ENCODE peak calls at places on chromosomes 5 and 9, in eight cellular contexts. One of them, this sample, is unnamed. For H3K4me1, the result is how much of the 10 kb centered on the place peaks cover.

GRCh38 chr5:176878906-176879662 is 20.1 kb downstream of the HK3 start:
- DNase-seq in neuronal stem cell: no peak
- DNase-seq in uterus: no peak
- DNase-seq in aorta: peak
- DNase-seq in PC-9: no peak
- DNase-seq in OCI-LY7: no peak
- DNase-seq in tibial artery: no peak
- DNase-seq in left lung: no peak
- DNase-seq in this sample: no peak

GRCh38 chr5:8813180-8813579 is 732.7 kb downstream of the SEMA5A start:
- DNase-seq in neuronal stem cell: no peak
- DNase-seq in uterus: no peak
- DNase-seq in aorta: no peak
- DNase-seq in PC-9: no peak
- DNase-seq in OCI-LY7: no peak
- DNase-seq in tibial artery: no peak
- DNase-seq in left lung: no peak
- DNase-seq in this sample: no peak

GRCh38 chr5:59041355-59041754 is 458.5 kb downstream of the RAB3C start:
- DNase-seq in neuronal stem cell: no peak
- DNase-seq in uterus: no peak
- DNase-seq in aorta: no peak
- DNase-seq in PC-9: no peak
- DNase-seq in OCI-LY7: no peak
- DNase-seq in tibial artery: no peak
- DNase-seq in left lung: no peak
- DNase-seq in this sample: no peak

GRCh38 chr5:153476767-153477166 is 13.7 kb upstream of the GRIA1 start:
- DNase-seq in neuronal stem cell: no peak
- DNase-seq in uterus: no peak
- DNase-seq in aorta: no peak
- DNase-seq in PC-9: no peak
- DNase-seq in OCI-LY7: no peak
- DNase-seq in tibial artery: no peak
- DNase-seq in left lung: no peak
- DNase-seq in this sample: no peak

GRCh38 chr5:123125172-123125508 is 36.1 kb downstream of the PRDM6 start:
- DNase-seq in neuronal stem cell: no peak
- DNase-seq in uterus: no peak
- DNase-seq in aorta: no peak
- DNase-seq in PC-9: no peak
- DNase-seq in OCI-LY7: no peak
- DNase-seq in tibial artery: no peak
- DNase-seq in left lung: no peak
- DNase-seq in this sample: no peak

GRCh38 chr5:134510970-134511795 is 14.3 kb upstream of the JADE2 start:
- DNase-seq in neuronal stem cell: no peak
- DNase-seq in uterus: no peak
- DNase-seq in aorta: peak
- DNase-seq in PC-9: peak
- DNase-seq in OCI-LY7: no peak
- DNase-seq in tibial artery: no peak
- DNase-seq in left lung: no peak
- DNase-seq in this sample: peak

GRCh38 chr9:132114102-132114707 is 34.5 kb upstream of the MED27 start:
- DNase-seq in neuronal stem cell: peak
- DNase-seq in uterus: no peak
- DNase-seq in aorta: peak
- DNase-seq in PC-9: peak
- DNase-seq in OCI-LY7: no peak
- DNase-seq in tibial artery: peak
- DNase-seq in left lung: peak
- DNase-seq in this sample: peak

GRCh38 chr5:40716000-40716399 is 36.3 kb downstream of the PTGER4 start:
- DNase-seq in neuronal stem cell: no peak
- DNase-seq in uterus: no peak
- DNase-seq in aorta: no peak
- DNase-seq in PC-9: no peak
- DNase-seq in OCI-LY7: no peak
- DNase-seq in tibial artery: no peak
- DNase-seq in left lung: no peak
- DNase-seq in this sample: peak

GRCh38 chr9:127707766-127708165 is 978 bp downstream of the CFAP157 start:
- DNase-seq in neuronal stem cell: no peak
- DNase-seq in uterus: no peak
- DNase-seq in aorta: no peak
- DNase-seq in PC-9: no peak
- DNase-seq in OCI-LY7: peak
- DNase-seq in tibial artery: no peak
- DNase-seq in left lung: no peak
- DNase-seq in this sample: no peak

GRCh38 chr9:91160599-91161464 is 200.9 kb downstream of the AUH start:
- DNase-seq in neuronal stem cell: no peak
- DNase-seq in uterus: no peak
- DNase-seq in aorta: no peak
- DNase-seq in PC-9: no peak
- DNase-seq in OCI-LY7: no peak
- DNase-seq in tibial artery: no peak
- DNase-seq in left lung: no peak
- DNase-seq in this sample: no peak

GRCh38 chr9:130933114-130934046 is 5.7 kb downstream of the FIBCD1 start:
- DNase-seq in neuronal stem cell: no peak
- DNase-seq in uterus: no peak
- DNase-seq in aorta: no peak
- DNase-seq in PC-9: peak
- DNase-seq in OCI-LY7: no peak
- DNase-seq in tibial artery: no peak
- DNase-seq in left lung: no peak
- DNase-seq in this sample: no peak

GRCh38 chr5:136021016-136021405 is 7.8 kb upstream of the TGFBI start:
- DNase-seq in neuronal stem cell: no peak
- DNase-seq in uterus: no peak
- DNase-seq in aorta: no peak
- DNase-seq in PC-9: no peak
- DNase-seq in OCI-LY7: no peak
- DNase-seq in tibial artery: no peak
- DNase-seq in left lung: no peak
- DNase-seq in this sample: no peak

GRCh38 chr9:18928711-18929110 is 104.3 kb downstream of the SAXO1 start:
- DNase-seq in neuronal stem cell: no peak
- DNase-seq in uterus: no peak
- DNase-seq in aorta: no peak
- DNase-seq in PC-9: no peak
- DNase-seq in OCI-LY7: no peak
- DNase-seq in tibial artery: no peak
- DNase-seq in left lung: no peak
- DNase-seq in this sample: no peak

GRCh38 chr9:127955294-127956015 is 17.8 kb upstream of the DPM2 start:
- DNase-seq in neuronal stem cell: no peak
- DNase-seq in uterus: no peak
- DNase-seq in aorta: no peak
- DNase-seq in PC-9: peak
- DNase-seq in OCI-LY7: peak
- DNase-seq in tibial artery: no peak
- DNase-seq in left lung: peak
- DNase-seq in this sample: no peak

GRCh38 chr5:171635028-171635427 is 150.6 kb upstream of the SMIM23 start:
- DNase-seq in neuronal stem cell: no peak
- DNase-seq in uterus: no peak
- DNase-seq in aorta: no peak
- DNase-seq in PC-9: no peak
- DNase-seq in OCI-LY7: no peak
- DNase-seq in tibial artery: no peak
- DNase-seq in left lung: no peak
- DNase-seq in this sample: no peak

GRCh38 chr5:151855701-151856100 is 69.0 kb downstream of the GLRA1 start:
- DNase-seq in neuronal stem cell: no peak
- DNase-seq in uterus: no peak
- DNase-seq in aorta: no peak
- DNase-seq in PC-9: no peak
- DNase-seq in OCI-LY7: no peak
- DNase-seq in tibial artery: no peak
- DNase-seq in left lung: no peak
- DNase-seq in this sample: no peak
- H3K4me3 ChIP-seq in neuronal stem cell: no peak
- H3K4me3 ChIP-seq in uterus: no peak
- H3K4me3 ChIP-seq in aorta: no peak
- H3K4me3 ChIP-seq in PC-9: no peak
- H3K4me3 ChIP-seq in OCI-LY7: no peak
- H3K4me3 ChIP-seq in tibial artery: no peak
- H3K4me3 ChIP-seq in left lung: no peak
- H3K4me3 ChIP-seq in this sample: no peak

GRCh38 chr9:137615387-137615871 is 3.4 kb upstream of the EHMT1 start:
- DNase-seq in neuronal stem cell: no peak
- DNase-seq in uterus: no peak
- DNase-seq in aorta: no peak
- DNase-seq in PC-9: no peak
- DNase-seq in OCI-LY7: no peak
- DNase-seq in tibial artery: no peak
- DNase-seq in left lung: no peak
- DNase-seq in this sample: no peak

GRCh38 chr9:137612741-137613142 is 6.1 kb upstream of the EHMT1 start:
- DNase-seq in neuronal stem cell: no peak
- DNase-seq in uterus: no peak
- DNase-seq in aorta: no peak
- DNase-seq in PC-9: no peak
- DNase-seq in OCI-LY7: no peak
- DNase-seq in tibial artery: no peak
- DNase-seq in left lung: no peak
- DNase-seq in this sample: no peak

GRCh38 chr9:137613259-137613658 is 5.5 kb upstream of the EHMT1 start:
- DNase-seq in neuronal stem cell: no peak
- DNase-seq in uterus: no peak
- DNase-seq in aorta: no peak
- DNase-seq in PC-9: no peak
- DNase-seq in OCI-LY7: no peak
- DNase-seq in tibial artery: no peak
- DNase-seq in left lung: no peak
- DNase-seq in this sample: no peak

GRCh38 chr9:137614631-137615386 is 4.0 kb upstream of the EHMT1 start:
- DNase-seq in neuronal stem cell: no peak
- DNase-seq in uterus: no peak
- DNase-seq in aorta: no peak
- DNase-seq in PC-9: no peak
- DNase-seq in OCI-LY7: no peak
- DNase-seq in tibial artery: no peak
- DNase-seq in left lung: no peak
- DNase-seq in this sample: no peak

DNA sequence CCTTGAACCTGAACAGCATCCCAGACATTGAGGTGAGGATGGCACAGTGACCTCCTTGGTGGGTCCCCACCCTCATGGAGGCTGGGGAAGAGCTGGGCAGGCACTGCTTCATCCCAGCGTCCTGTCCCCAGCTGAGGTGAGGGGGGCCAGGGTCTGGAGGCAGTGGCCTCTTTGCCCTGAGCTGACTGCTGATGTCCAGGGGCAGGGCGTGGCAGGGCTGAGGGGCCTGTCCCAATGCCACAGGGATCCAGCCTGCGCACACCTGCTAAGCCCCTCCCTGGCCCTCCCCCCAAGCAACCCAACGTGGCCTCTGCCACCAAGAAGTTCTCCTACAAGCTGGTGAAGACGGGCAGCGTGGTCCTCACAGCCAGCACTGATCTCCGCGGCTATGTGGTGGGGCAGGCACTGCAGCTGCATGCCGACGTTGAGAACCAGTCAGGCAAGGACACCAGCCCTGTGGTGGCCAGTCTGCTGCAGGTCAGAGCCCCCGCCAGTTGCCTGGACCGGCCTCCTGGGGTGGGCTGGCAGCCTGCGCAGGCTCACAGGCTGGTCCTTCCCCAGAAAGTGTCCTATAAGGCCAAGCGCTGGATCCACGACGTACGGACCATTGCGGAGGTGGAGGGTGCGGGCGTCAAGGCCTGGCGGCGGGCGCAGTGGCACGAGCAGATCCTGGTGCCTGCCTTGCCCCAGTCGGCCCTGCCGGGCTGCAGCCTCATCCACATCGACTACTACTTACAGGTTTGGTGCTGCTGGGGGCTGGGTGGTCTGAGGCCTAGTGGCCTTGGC is 4.9 kb upstream of the EHMT1 start:
- DNase-seq in neuronal stem cell: no peak
- DNase-seq in uterus: no peak
- DNase-seq in aorta: no peak
- DNase-seq in PC-9: no peak
- DNase-seq in OCI-LY7: no peak
- DNase-seq in tibial artery: no peak
- DNase-seq in left lung: no peak
- DNase-seq in this sample: no peak
- H3K27ac ChIP-seq in neuronal stem cell: no peak
- H3K27ac ChIP-seq in uterus: no peak
- H3K27ac ChIP-seq in aorta: no peak
- H3K27ac ChIP-seq in PC-9: peak
- H3K27ac ChIP-seq in OCI-LY7: no peak
- H3K27ac ChIP-seq in tibial artery: no peak
- H3K27ac ChIP-seq in left lung: peak
- H3K27ac ChIP-seq in this sample: no peak

GRCh38 chr5:21067724-21068123 is 1079.7 kb upstream of the CDH18 start:
- DNase-seq in neuronal stem cell: no peak
- DNase-seq in uterus: no peak
- DNase-seq in aorta: no peak
- DNase-seq in PC-9: no peak
- DNase-seq in OCI-LY7: no peak
- DNase-seq in tibial artery: no peak
- DNase-seq in left lung: no peak
- DNase-seq in this sample: no peak

GRCh38 chr5:21058290-21058689 is 1070.3 kb upstream of the CDH18 start:
- DNase-seq in neuronal stem cell: no peak
- DNase-seq in uterus: no peak
- DNase-seq in aorta: no peak
- DNase-seq in PC-9: no peak
- DNase-seq in OCI-LY7: no peak
- DNase-seq in tibial artery: no peak
- DNase-seq in left lung: no peak
- DNase-seq in this sample: no peak

DNA sequence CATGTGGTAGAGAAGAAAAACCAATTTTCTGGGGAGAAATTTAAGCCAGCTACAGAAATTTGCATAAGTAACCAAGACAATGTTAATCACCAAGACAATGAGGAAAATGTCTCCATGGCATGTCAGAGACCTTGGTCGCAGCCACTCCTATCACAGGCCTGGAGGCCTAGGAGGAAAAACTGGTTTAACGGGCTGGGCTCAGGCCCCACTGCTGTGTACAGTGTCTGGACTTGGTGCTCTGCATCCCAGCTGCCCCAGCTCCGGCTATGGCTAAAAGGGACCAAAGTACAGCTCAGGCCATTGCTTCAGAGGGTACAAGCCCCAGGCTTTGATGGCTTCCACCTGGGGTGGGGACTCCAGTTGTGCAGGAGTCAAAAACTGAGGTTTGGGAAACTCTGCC is 1075.1 kb upstream of the CDH18 start:
- DNase-seq in neuronal stem cell: no peak
- DNase-seq in uterus: no peak
- DNase-seq in aorta: no peak
- DNase-seq in PC-9: no peak
- DNase-seq in OCI-LY7: no peak
- DNase-seq in tibial artery: no peak
- DNase-seq in left lung: no peak
- DNase-seq in this sample: no peak
- H3K4me1 ChIP-seq in neuronal stem cell: under half
- H3K4me1 ChIP-seq in uterus: under half
- H3K4me1 ChIP-seq in aorta: under half
- H3K4me1 ChIP-seq in PC-9: under half
- H3K4me1 ChIP-seq in OCI-LY7: under half
- H3K4me1 ChIP-seq in tibial artery: under half
- H3K4me1 ChIP-seq in left lung: under half
- H3K4me1 ChIP-seq in this sample: under half

GRCh38 chr5:175623086-175623485 is 34.8 kb upstream of the HRH2 start:
- DNase-seq in neuronal stem cell: no peak
- DNase-seq in uterus: no peak
- DNase-seq in aorta: no peak
- DNase-seq in PC-9: no peak
- DNase-seq in OCI-LY7: no peak
- DNase-seq in tibial artery: no peak
- DNase-seq in left lung: no peak
- DNase-seq in this sample: no peak
- H3K4me3 ChIP-seq in neuronal stem cell: peak
- H3K4me3 ChIP-seq in uterus: no peak
- H3K4me3 ChIP-seq in aorta: no peak
- H3K4me3 ChIP-seq in PC-9: no peak
- H3K4me3 ChIP-seq in OCI-LY7: no peak
- H3K4me3 ChIP-seq in tibial artery: no peak
- H3K4me3 ChIP-seq in left lung: no peak
- H3K4me3 ChIP-seq in this sample: no peak